ENCODE peak calls at places on chromosomes 6 and 20, in nine cellular contexts. O is stimulated activated CD4-positive, alpha-beta T cell treated with anti-CD3 and anti-CD28 coated beads, TNF-alpha, amount 100 ng/mL, for 48 hours; L is GM04504; W is T-helper 1 cell; R is NK-92 treated with Interleukin-12 subunit alpha and Interleukin-12 subunit beta, amount 100 ng/mL, for 24 hours; Z is HepG2; A is fibroblast of the conjunctiva; X is left lung; J is stimulated activated naive B cell treated with anti-CD40 and anti-IgM and Interleukin-4, amounts not matched to agents 10 μg/mL and 1 μg/mL and 100 μg/mL, for 72 hours. H is an unnamed sample.

GRCh38 chr6:160972111-160972510 is 19.5 kb upstream of the MAP3K4 start:
- DNase-seq in O (no peak), L (peak), W (no peak), R (no peak), Z (no peak), A (peak), X (no peak), J (no peak), H (no peak)

GRCh38 chr6:571892-572291 is 85.0 kb downstream of the HUS1B start:
- DNase-seq in O (no peak), L (no peak), W (no peak), R (no peak), Z (no peak), A (no peak), X (no peak), J (no peak), H (no peak)

GRCh38 chr6:56524891-56525703 is 117.6 kb downstream of the DST start:
- DNase-seq in O (no peak), L (peak), W (no peak), R (no peak), Z (no peak), A (peak), X (no peak), J (no peak), H (no peak)

GRCh38 chr20:57653910-57654309 is 33.7 kb upstream of the ZBP1 start:
- DNase-seq in O (no peak), L (no peak), W (no peak), R (no peak), Z (no peak), A (no peak), X (no peak), J (no peak), H (peak)

GRCh38 chr20:18926972-18927371 is 113.4 kb downstream of the SCP2D1 start:
- DNase-seq in O (no peak), L (no peak), W (no peak), R (no peak), Z (no peak), A (no peak), X (no peak), J (no peak), H (no peak)

GRCh38 chr20:51661609-51662178 is 106.5 kb downstream of the ATP9A start:
- DNase-seq in O (peak), L (peak), W (no peak), R (peak), Z (peak), A (no peak), X (no peak), J (no peak), H (no peak)

GRCh38 chr20:60453847-60454246 is 495.6 kb downstream of the CDH26 start:
- DNase-seq in O (no peak), L (no peak), W (no peak), R (no peak), Z (no peak), A (no peak), X (no peak), J (no peak), H (no peak)

GRCh38 chr6:20715135-20715806 is 181.0 kb downstream of the CDKAL1 start:
- DNase-seq in O (no peak), L (no peak), W (no peak), R (no peak), Z (no peak), A (no peak), X (no peak), J (no peak), H (no peak)

GRCh38 chr6:32973934-32974333 is 5.5 kb downstream of the BRD2 start:
- DNase-seq in O (no peak), L (no peak), W (peak), R (no peak), Z (no peak), A (peak), X (no peak), J (no peak), H (no peak)

GRCh38 chr20:55386686-55387085 is 618.6 kb downstream of the CBLN4 start:
- DNase-seq in O (no peak), L (no peak), W (no peak), R (no peak), Z (no peak), A (no peak), X (no peak), J (no peak), H (no peak)

GRCh38 chr20:25490656-25491445 is 83.4 kb downstream of the GINS1 start:
- DNase-seq in O (no peak), L (no peak), W (no peak), R (no peak), Z (no peak), A (no peak), X (no peak), J (no peak), H (no peak)

GRCh38 chr6:3516094-3516493 is 59.2 kb upstream of the SLC22A23 start:
- DNase-seq in O (no peak), L (no peak), W (no peak), R (no peak), Z (no peak), A (no peak), X (no peak), J (no peak), H (no peak)

GRCh38 chr6:115796061-115796460 is 264.6 kb downstream of the FRK start:
- DNase-seq in O (no peak), L (no peak), W (no peak), R (no peak), Z (no peak), A (no peak), X (no peak), J (no peak), H (no peak)

GRCh38 chr20:21739161-21739560 is 33.7 kb downstream of the PAX1 start:
- DNase-seq in O (no peak), L (no peak), W (no peak), R (no peak), Z (no peak), A (no peak), X (no peak), J (no peak), H (no peak)

GRCh38 chr20:47487175-47487917 is 14.3 kb upstream of the NCOA3 start:
- DNase-seq in O (peak), L (no peak), W (peak), R (peak), Z (no peak), A (no peak), X (no peak), J (peak), H (peak)

GRCh38 chr20:387520-387919 is 7.0 kb downstream of the TRIB3 start:
- DNase-seq in O (no peak), L (no peak), W (no peak), R (no peak), Z (no peak), A (no peak), X (no peak), J (no peak), H (no peak)

GRCh38 chr20:45368221-45368980 is 5.4 kb downstream of the SYS1 start:
- DNase-seq in O (no peak), L (no peak), W (peak), R (no peak), Z (no peak), A (no peak), X (peak), J (peak), H (no peak)

GRCh38 chr6:157225575-157225995 is 97.7 kb downstream of the TMEM242 start:
- DNase-seq in O (no peak), L (no peak), W (no peak), R (no peak), Z (no peak), A (no peak), X (no peak), J (no peak), H (no peak)

GRCh38 chr6:7185561-7185960 is 77.8 kb downstream of the RREB1 start:
- DNase-seq in O (no peak), L (no peak), W (no peak), R (no peak), Z (no peak), A (no peak), X (no peak), J (no peak), H (no peak)

H was measured in sciatic nerve.